ENCODE peak calls at places on chromosomes 11 and 22, in four cellular contexts. G is breast epithelium, A is sigmoid colon, K is HCT116. S is an unnamed sample.

GRCh38 chr22:48782817-48783511 is 1044.7 kb downstream of the BRD1 start:
- DNase-seq in A (peak; percentile 45), G (no peak), K (peak; percentile 7), S (no peak)

GRCh38 chr22:45783021-45783420 is 111.4 kb downstream of the ATXN10 start:
- DNase-seq in K (no peak), G (no peak), A (no peak), S (no peak)

GRCh38 chr22:48488611-48489456 is 1338.8 kb downstream of the BRD1 start:
- DNase-seq in A (peak; percentile 44), G (no peak), K (no peak), S (no peak)

GRCh38 chr22:47762141-47762540 is 999.7 kb downstream of the TBC1D22A start:
- DNase-seq in K (no peak), G (no peak), A (no peak), S (no peak)

GRCh38 chr22:19579880-19580279 is 55.7 kb upstream of the CLDN5 start:
- DNase-seq in G (peak; percentile 24), K (no peak), A (peak; percentile 74), S (no peak)

GRCh38 chr11:72989727-72990126 is 152.4 kb downstream of the FCHSD2 start:
- DNase-seq in A (no peak), G (no peak), K (no peak), S (no peak)

GRCh38 chr11:944711-945470 is 19.2 kb downstream of the AP2A2 start:
- DNase-seq in A (no peak), G (no peak), K (no peak), S (no peak)

GRCh38 chr11:112518371-112518770 is 257.7 kb upstream of the PLET1 start:
- DNase-seq in G (no peak), K (no peak), A (no peak), S (no peak)

GRCh38 chr11:36041988-36042606 is 98.2 kb downstream of the LDLRAD3 start:
- DNase-seq in A (no peak), G (no peak), K (no peak), S (no peak)

GRCh38 chr11:11169715-11170351 is 183.2 kb downstream of the CSNK2A3 start:
- DNase-seq in K (no peak), G (no peak), A (no peak), S (no peak)

GRCh38 chr22:42974223-42974622 is 40.7 kb downstream of the PACSIN2 start:
- DNase-seq in A (no peak), K (no peak), G (no peak), S (no peak)

GRCh38 chr11:109205312-109205711 is 216.7 kb upstream of the C11orf87 start:
- DNase-seq in G (no peak), K (no peak), A (no peak), S (no peak)

GRCh38 chr11:59426361-59427067 is at the start of gene OR5A2:
- DNase-seq in A (no peak), G (no peak), K (no peak), S (no peak)

GRCh38 chr11:73325036-73325981 is 17.2 kb downstream of the ARHGEF17 start:
- DNase-seq in A (peak; percentile 83), G (no peak), K (no peak), S (no peak)

GRCh38 chr11:12069053-12069676 is 41.2 kb upstream of the MICAL2 start:
- DNase-seq in K (no peak), A (peak; percentile 56), G (no peak), S (no peak)

GRCh38 chr11:73818838-73819237 is 31.2 kb downstream of the MRPL48 start:
- DNase-seq in G (no peak), A (no peak), K (no peak), S (no peak)

GRCh38 chr22:39212721-39213376 is 31.9 kb downstream of the PDGFB start:
- DNase-seq in K (peak; percentile 56), G (no peak), A (peak; percentile 40), S (no peak)

GRCh38 chr11:46446343-46446751 is 54.8 kb upstream of the CHRM4 start:
- DNase-seq in G (no peak), K (no peak), A (no peak), S (no peak)

GRCh38 chr22:46576556-46577351 is 39.3 kb upstream of the CELSR1 start:
- DNase-seq in A (peak; percentile 71), G (no peak), K (no peak), S (no peak)

GRCh38 chr11:92130432-92130831 is 94.2 kb upstream of the FAT3 start:
- DNase-seq in K (no peak), G (no peak), A (no peak), S (no peak)

GRCh38 chr11:71519546-71519945 is 7.5 kb upstream of the KRTAP5-7 start:
- DNase-seq in G (no peak), A (no peak), K (no peak), S (no peak)

GRCh38 chr22:47309476-47309875 is 547.0 kb downstream of the TBC1D22A start:
- DNase-seq in A (no peak), K (no peak), G (no peak), S (no peak)

GRCh38 chr22:21917206-21917958 is 35.3 kb downstream of the PPM1F start:
- DNase-seq in G (no peak), K (no peak), A (no peak), S (no peak)

GRCh38 chr22:33302049-33302545 is 243.9 kb upstream of the SYN3 start:
- DNase-seq in K (peak; percentile 0), A (peak; percentile 87), G (peak; percentile 61), S (peak; percentile 74)

GRCh38 chr11:37712246-37712645 is 1114.2 kb upstream of the RAG2 start:
- DNase-seq in A (no peak), G (no peak), K (no peak), S (no peak)

GRCh38 chr11:36273110-36273509 is 16.1 kb downstream of the COMMD9 start:
- DNase-seq in G (no peak), A (no peak), K (no peak), S (no peak)

GRCh38 chr11:112834277-112834755 is 126.9 kb upstream of the NCAM1 start:
- DNase-seq in K (no peak), A (peak; percentile 93), G (peak; percentile 51), S (peak; percentile 63)

GRCh38 chr11:88555829-88556202 is 218.3 kb upstream of the CTSC start:
- DNase-seq in A (no peak), G (no peak), K (no peak), S (no peak)

GRCh38 chr11:5605849-5606248 is 9.4 kb downstream of the TRIM6 start:
- DNase-seq in A (no peak), G (no peak), K (no peak), S (no peak)

GRCh38 chr11:14422052-14422813 is 63.2 kb upstream of the RRAS2 start:
- DNase-seq in A (peak; percentile 94), G (peak; percentile 66), K (peak; percentile 45), S (peak; percentile 22)

GRCh38 chr11:1953489-1954284 is 6.6 kb downstream of the MRPL23 start:
- DNase-seq in K (no peak), G (peak; percentile 16), A (peak; percentile 38), S (peak; percentile 3)

GRCh38 chr22:37487129-37487528 is 945 bp upstream of the MFNG start:
- DNase-seq in A (no peak), G (no peak), K (no peak), S (no peak)

GRCh38 chr11:111344032-111344431 is 35.0 kb downstream of the POU2AF1 start:
- DNase-seq in G (no peak), K (no peak), A (peak; percentile 93), S (no peak)

GRCh38 chr11:119362741-119363080 is 16.2 kb upstream of the MFRP start:
- DNase-seq in A (no peak), G (no peak), K (no peak), S (no peak)

GRCh38 chr22:46143491-46144147 is 6.7 kb upstream of the PPARA start:
- DNase-seq in K (no peak), A (peak; percentile 48), G (no peak), S (peak; percentile 33)

DNA sequence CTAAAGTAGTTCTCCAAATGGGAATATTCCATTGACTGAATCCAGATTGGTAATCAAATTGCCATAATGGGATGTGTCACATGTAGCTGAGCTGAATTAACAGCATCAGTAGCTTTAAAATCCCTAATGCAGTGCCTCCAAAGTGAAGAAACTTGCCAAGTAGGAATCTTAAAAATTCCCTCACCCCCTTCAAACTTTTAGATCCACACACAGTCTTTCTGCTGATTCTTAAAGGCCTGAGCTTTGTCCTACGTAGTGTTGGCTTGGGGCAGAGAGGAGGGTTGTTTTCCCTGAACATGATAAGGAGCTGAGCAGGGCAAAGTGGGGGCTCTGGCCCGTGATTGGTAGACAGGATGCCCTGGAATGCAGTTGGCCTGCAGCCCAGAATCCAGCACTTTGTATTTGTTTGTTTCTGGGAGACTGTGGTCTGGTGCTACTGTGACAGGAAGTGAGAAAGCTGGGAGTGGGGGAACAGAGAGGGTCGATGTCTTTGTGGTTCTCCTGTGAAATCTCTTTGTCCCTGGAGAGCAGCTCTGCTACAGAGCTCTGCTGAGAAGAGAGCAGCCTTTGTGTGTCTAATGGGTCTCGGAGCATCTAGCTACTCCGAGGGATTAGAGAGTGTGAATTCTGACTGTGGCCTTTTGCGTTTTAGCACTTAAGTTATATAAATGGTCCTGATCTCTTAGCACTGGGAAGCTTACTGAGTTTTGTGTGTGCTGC is 16.9 kb downstream of the CTNND1 start:
- DNase-seq in A (peak; percentile 94), G (peak; percentile 89), K (peak; percentile 89), S (peak; percentile 91)
- TF ChIP-seq POLR2AphosphoS5 in A (peak; percentile 66), G (peak; percentile 83), K (peak; percentile 68), S (peak; percentile 83)

GRCh38 chr11:77823775-77824174 is 2.8 kb downstream of the AAMDC start:
- DNase-seq in A (no peak), G (no peak), K (no peak), S (no peak)
- H3K27ac ChIP-seq in A (peak overlapping the region; percentile 72), G (no peak overlapping the region), K (no peak overlapping the region), S (no peak overlapping the region)

GRCh38 chr11:123194308-123195181 is 503 bp downstream of the CLMP start:
- DNase-seq in K (no peak), G (no peak), A (peak; percentile 80), S (no peak)
- TF ChIP-seq POLR2A in K (no peak), G (no peak), A (peak; percentile 36), S (no peak)

GRCh38 chr11:33945481-33946268 is 53.8 kb upstream of the LMO2 start:
- DNase-seq in G (no peak), A (no peak), K (no peak), S (no peak)

GRCh38 chr11:33944693-33945424 is 53.0 kb upstream of the LMO2 start:
- DNase-seq in A (no peak), G (no peak), K (no peak), S (no peak)

GRCh38 chr11:33942954-33943353 is 51.1 kb upstream of the LMO2 start:
- DNase-seq in K (peak; percentile 3), A (no peak), G (no peak), S (no peak)

GRCh38 chr11:33944345-33944692 is 52.4 kb upstream of the LMO2 start:
- DNase-seq in G (no peak), K (no peak), A (no peak), S (no peak)

GRCh38 chr11:33941637-33942160 is 49.8 kb upstream of the LMO2 start:
- DNase-seq in K (peak; percentile 18), A (no peak), G (no peak), S (no peak)
- TF ChIP-seq POLR2AphosphoS5 in K (no peak), A (no peak), G (no peak), S (no peak)

DNA sequence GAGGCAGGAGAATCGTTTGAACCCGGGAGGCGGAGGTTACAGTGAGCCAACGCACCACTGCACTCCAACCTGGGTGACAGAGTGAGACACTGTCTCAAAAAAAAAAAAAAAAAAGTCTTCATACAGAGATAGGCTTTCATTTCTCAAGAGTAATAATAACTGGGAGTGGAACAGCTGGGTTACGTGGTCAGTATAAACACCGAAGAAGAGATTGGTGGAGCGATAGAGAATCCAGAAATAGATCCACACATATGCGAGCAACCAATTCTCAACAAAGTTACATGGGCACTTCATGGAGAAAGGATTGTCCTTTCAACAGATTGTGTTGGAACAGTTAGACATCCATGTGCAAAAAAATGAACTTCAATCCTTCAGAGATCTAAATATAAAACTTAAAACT is 24.6 kb downstream of the ZBED4 start:
- DNase-seq in K (no peak), A (no peak), G (no peak), S (no peak)
- H3K27ac ChIP-seq in K (no peak overlapping the region), A (no peak overlapping the region), G (no peak overlapping the region), S (no peak overlapping the region)

S was measured in prostate gland.